ENCODE peak calls at places on chromosomes 6 and 20, in eight cellular contexts. R is adrenal gland; S is activated gamma-delta T cell treated with anti-CD3 and anti-CD28 coated beads, Interleukin-2, amount 50 U/mL, for 16 hours; Q is choroid plexus epithelial cell; V is NCI-H345; Z is stimulated activated CD4-positive, alpha-beta T cell treated with anti-CD3 and anti-CD28 coated beads, Interleukin-15, amount 100 ng/mL, for 48 hours; N is spleen; T is AG04450. U is an unnamed sample.

GRCh38 chr6:6915813-6916547 is 191.8 kb upstream of the RREB1 start:
- DNase-seq in V (no peak), Q (peak), S (no peak), R (peak), Z (no peak), N (no peak), T (no peak), U (no peak)

GRCh38 chr6:52326540-52327364 is 35.2 kb upstream of the PAQR8 start:
- DNase-seq in N (no peak), R (no peak), V (no peak), S (no peak), Q (no peak), Z (no peak), T (no peak), U (no peak)

GRCh38 chr6:1381397-1382330 is 7.7 kb upstream of the FOXF2 start:
- DNase-seq in V (no peak), S (no peak), Q (no peak), N (peak), T (no peak), R (peak), Z (peak), U (peak)

GRCh38 chr6:75882734-75883133 is 133.7 kb downstream of the MYO6 start:
- DNase-seq in Z (no peak), N (no peak), T (peak), Q (peak), R (no peak), V (no peak), S (no peak), U (no peak)

GRCh38 chr6:28580484-28580883 is 54.8 kb downstream of the GPX5 start:
- DNase-seq in Q (no peak), V (no peak), Z (no peak), R (no peak), N (no peak), T (no peak), S (no peak), U (no peak)

GRCh38 chr20:34941224-34941623 is 14.4 kb downstream of the GSS start:
- DNase-seq in V (no peak), T (no peak), Q (peak), Z (no peak), N (no peak), R (no peak), S (no peak), U (no peak)

GRCh38 chr20:35091808-35092523 is 641 bp downstream of the TRPC4AP start:
- DNase-seq in N (no peak), R (no peak), T (no peak), Q (peak), Z (no peak), S (no peak), V (peak), U (no peak)

GRCh38 chr6:151136141-151136755 is 103.5 kb upstream of the AKAP12 start:
- DNase-seq in V (no peak), Q (no peak), Z (no peak), S (no peak), T (no peak), N (no peak), R (no peak), U (no peak)

GRCh38 chr6:112383191-112383590 is 36.1 kb downstream of the RFPL4B start:
- DNase-seq in Q (no peak), R (no peak), V (no peak), T (no peak), N (no peak), S (no peak), Z (no peak), U (no peak)

GRCh38 chr20:38725959-38726848 is 1.9 kb downstream of the SLC32A1 start:
- DNase-seq in Q (no peak), R (no peak), Z (no peak), S (no peak), T (no peak), V (no peak), N (no peak), U (peak)

GRCh38 chr6:37018152-37019064 is 13.0 kb downstream of the FGD2 start:
- DNase-seq in Q (peak), Z (peak), T (peak), S (peak), N (peak), V (peak), R (peak), U (peak)

GRCh38 chr6:38352636-38353035 is 287.1 kb downstream of the BTBD9 start:
- DNase-seq in S (no peak), V (no peak), R (no peak), Q (peak), Z (no peak), T (no peak), N (no peak), U (no peak)

GRCh38 chr6:129500958-129501381 is 209.0 kb downstream of the ARHGAP18 start:
- DNase-seq in V (no peak), R (no peak), Q (peak), Z (no peak), N (no peak), T (no peak), S (no peak), U (no peak)

GRCh38 chr20:4161447-4162251 is 146.3 kb upstream of the RNF24 start:
- DNase-seq in R (no peak), S (no peak), Z (no peak), V (peak), T (no peak), N (peak), Q (peak), U (no peak)

GRCh38 chr20:56469077-56469449 is 636 bp downstream of the RTF2 start:
- DNase-seq in S (no peak), Z (no peak), T (no peak), N (no peak), V (no peak), Q (no peak), R (no peak), U (no peak)

GRCh38 chr6:164014716-164015484 is 600.4 kb downstream of the QKI start:
- DNase-seq in T (no peak), Z (no peak), R (no peak), N (no peak), V (peak), Q (no peak), S (no peak), U (no peak)

GRCh38 chr20:59063358-59064213 is 21.0 kb upstream of the PRELID3B start:
- DNase-seq in Z (no peak), N (no peak), V (peak), S (no peak), R (peak), Q (peak), T (peak), U (no peak)

GRCh38 chr20:46681032-46681854 is 8.0 kb downstream of the TP53RK start:
- DNase-seq in V (peak), N (no peak), T (no peak), Z (no peak), S (peak), R (peak), Q (peak), U (peak)

U was measured in activated T-helper 2 cell treated with anti-CD3 and anti-CD28 coated beads, Interferon-gamma antibody, Interleukin-2, Interleukin-4, amounts not matched to agents 10 μg/mL and 5 μg/mL and 100 μg/mL, durations not matched to agents 14 hours and 24 hours and 36 hours.